ENCODE peak calls at places on chromosomes 7 and 10, in nine cellular contexts. J, H, B, W, R, V, G, X and A are unnamed samples.

GRCh38 chr7:24346129-24346528 is 62.1 kb downstream of the NPY start:
- DNase-seq in W (no peak), B (peak; percentile 86), J (no peak), H (no peak), V (no peak), X (no peak), G (no peak), R (no peak), A (peak; percentile 6)

GRCh38 chr7:45107356-45107755 is 4.1 kb downstream of the TBRG4 start:
- DNase-seq in B (no peak), J (no peak), W (no peak), H (no peak), X (no peak), R (no peak), V (no peak), G (no peak), A (no peak)

GRCh38 chr7:100503350-100503735 is 19.6 kb downstream of the NYAP1 start:
- DNase-seq in G (no peak), V (no peak), H (no peak), J (no peak), W (no peak), X (no peak), B (peak; percentile 87), R (no peak), A (no peak)

GRCh38 chr10:12332572-12333381 is 16.6 kb upstream of the CAMK1D start:
- DNase-seq in W (no peak), V (no peak), G (no peak), R (no peak), J (no peak), X (no peak), B (peak; percentile 51), H (no peak), A (no peak)

GRCh38 chr10:71597821-71598498 is 121.6 kb downstream of the C10orf105 start:
- DNase-seq in G (no peak), V (peak; percentile 54), R (peak; percentile 21), J (no peak), X (no peak), B (no peak), W (peak; percentile 67), H (peak; percentile 95), A (peak; percentile 72)

GRCh38 chr10:133157662-133158436 is 2.2 kb upstream of the KNDC1 start:
- DNase-seq in X (no peak), W (no peak), J (no peak), V (no peak), G (no peak), R (no peak), B (no peak), H (peak; percentile 81), A (no peak)

GRCh38 chr10:72274213-72274729 is 547 bp downstream of the DDIT4 start:
- DNase-seq in X (peak; percentile 34), H (no peak), V (no peak), B (no peak), G (no peak), J (no peak), R (no peak), W (peak; percentile 42), A (peak; percentile 26)

GRCh38 chr7:27533777-27534176 is 128.9 kb downstream of the HIBADH start:
- DNase-seq in W (no peak), H (no peak), X (no peak), J (no peak), V (no peak), G (no peak), R (no peak), B (no peak), A (no peak)

GRCh38 chr10:87531908-87532622 is 27.4 kb downstream of the MINPP1 start:
- DNase-seq in V (no peak), H (no peak), W (peak; percentile 35), J (no peak), R (no peak), X (no peak), B (peak; percentile 44), G (no peak), A (no peak)